ENCODE peak calls at places on chromosomes 3 and 15, in ten cellular contexts. One of them, this sample, is unnamed.

GRCh38 chr3:152104847-152105415 is 163.8 kb upstream of the MBNL1 start:
- DNase-seq in fibroblast of the conjunctiva: no peak
- DNase-seq in stimulated activated CD4-positive, alpha-beta T cell treated with anti-CD3 and anti-CD28 coated beads, Interleukin-2, amount 100 ng/mL, for 24 hours: no peak
- DNase-seq in NCI-H524: no peak
- DNase-seq in AG20443: no peak
- DNase-seq in neural crest cell: no peak
- DNase-seq in foreskin fibroblast: no peak
- DNase-seq in PC-3: no peak
- DNase-seq in hepatocyte: no peak
- DNase-seq in activated T-helper 1 cell treated with Interleukin-2 at 50 U/mL for 16 hours: no peak
- DNase-seq in this sample: no peak

GRCh38 chr15:23753248-23753647 is 66.1 kb upstream of the NDN start:
- DNase-seq in activated T-helper 1 cell treated with Interleukin-2 at 50 U/mL for 16 hours: no peak
- DNase-seq in PC-3: no peak
- DNase-seq in neural crest cell: no peak
- DNase-seq in stimulated activated CD4-positive, alpha-beta T cell treated with anti-CD3 and anti-CD28 coated beads, Interleukin-2, amount 100 ng/mL, for 24 hours: no peak
- DNase-seq in fibroblast of the conjunctiva: no peak
- DNase-seq in foreskin fibroblast: no peak
- DNase-seq in hepatocyte: no peak
- DNase-seq in NCI-H524: no peak
- DNase-seq in AG20443: no peak
- DNase-seq in this sample: no peak

GRCh38 chr3:159669753-159670152 is 318.9 kb upstream of the IL12A start:
- DNase-seq in foreskin fibroblast: no peak
- DNase-seq in neural crest cell: no peak
- DNase-seq in fibroblast of the conjunctiva: no peak
- DNase-seq in hepatocyte: peak
- DNase-seq in AG20443: no peak
- DNase-seq in PC-3: no peak
- DNase-seq in stimulated activated CD4-positive, alpha-beta T cell treated with anti-CD3 and anti-CD28 coated beads, Interleukin-2, amount 100 ng/mL, for 24 hours: no peak
- DNase-seq in activated T-helper 1 cell treated with Interleukin-2 at 50 U/mL for 16 hours: no peak
- DNase-seq in NCI-H524: no peak
- DNase-seq in this sample: no peak

GRCh38 chr3:54685213-54685612 is 242.6 kb downstream of the LRTM1 start:
- DNase-seq in NCI-H524: no peak
- DNase-seq in foreskin fibroblast: no peak
- DNase-seq in AG20443: no peak
- DNase-seq in hepatocyte: no peak
- DNase-seq in neural crest cell: no peak
- DNase-seq in fibroblast of the conjunctiva: no peak
- DNase-seq in activated T-helper 1 cell treated with Interleukin-2 at 50 U/mL for 16 hours: no peak
- DNase-seq in PC-3: no peak
- DNase-seq in stimulated activated CD4-positive, alpha-beta T cell treated with anti-CD3 and anti-CD28 coated beads, Interleukin-2, amount 100 ng/mL, for 24 hours: no peak
- DNase-seq in this sample: no peak

GRCh38 chr3:10926831-10927521 is 65.6 kb upstream of the SLC6A1 start:
- DNase-seq in fibroblast of the conjunctiva: no peak
- DNase-seq in NCI-H524: no peak
- DNase-seq in AG20443: peak
- DNase-seq in activated T-helper 1 cell treated with Interleukin-2 at 50 U/mL for 16 hours: no peak
- DNase-seq in PC-3: peak
- DNase-seq in stimulated activated CD4-positive, alpha-beta T cell treated with anti-CD3 and anti-CD28 coated beads, Interleukin-2, amount 100 ng/mL, for 24 hours: no peak
- DNase-seq in neural crest cell: no peak
- DNase-seq in foreskin fibroblast: no peak
- DNase-seq in hepatocyte: no peak
- DNase-seq in this sample: no peak

GRCh38 chr3:177885063-177885462 is 651.2 kb upstream of the KCNMB2 start:
- DNase-seq in neural crest cell: no peak
- DNase-seq in NCI-H524: no peak
- DNase-seq in AG20443: no peak
- DNase-seq in foreskin fibroblast: no peak
- DNase-seq in stimulated activated CD4-positive, alpha-beta T cell treated with anti-CD3 and anti-CD28 coated beads, Interleukin-2, amount 100 ng/mL, for 24 hours: no peak
- DNase-seq in PC-3: no peak
- DNase-seq in hepatocyte: no peak
- DNase-seq in fibroblast of the conjunctiva: no peak
- DNase-seq in activated T-helper 1 cell treated with Interleukin-2 at 50 U/mL for 16 hours: no peak
- DNase-seq in this sample: no peak

GRCh38 chr15:39969871-39970270 is 36.0 kb downstream of the EIF2AK4 start:
- DNase-seq in activated T-helper 1 cell treated with Interleukin-2 at 50 U/mL for 16 hours: no peak
- DNase-seq in NCI-H524: peak
- DNase-seq in fibroblast of the conjunctiva: peak
- DNase-seq in neural crest cell: no peak
- DNase-seq in AG20443: peak
- DNase-seq in stimulated activated CD4-positive, alpha-beta T cell treated with anti-CD3 and anti-CD28 coated beads, Interleukin-2, amount 100 ng/mL, for 24 hours: peak
- DNase-seq in PC-3: no peak
- DNase-seq in hepatocyte: no peak
- DNase-seq in foreskin fibroblast: peak
- DNase-seq in this sample: no peak

GRCh38 chr3:149198611-149199010 is 23.0 kb downstream of the CP start:
- DNase-seq in stimulated activated CD4-positive, alpha-beta T cell treated with anti-CD3 and anti-CD28 coated beads, Interleukin-2, amount 100 ng/mL, for 24 hours: no peak
- DNase-seq in fibroblast of the conjunctiva: no peak
- DNase-seq in activated T-helper 1 cell treated with Interleukin-2 at 50 U/mL for 16 hours: no peak
- DNase-seq in PC-3: no peak
- DNase-seq in AG20443: no peak
- DNase-seq in NCI-H524: no peak
- DNase-seq in foreskin fibroblast: peak
- DNase-seq in neural crest cell: no peak
- DNase-seq in hepatocyte: no peak
- DNase-seq in this sample: peak

GRCh38 chr3:13424111-13424844 is 4.2 kb upstream of the NUP210 start:
- DNase-seq in fibroblast of the conjunctiva: no peak
- DNase-seq in activated T-helper 1 cell treated with Interleukin-2 at 50 U/mL for 16 hours: no peak
- DNase-seq in PC-3: peak
- DNase-seq in stimulated activated CD4-positive, alpha-beta T cell treated with anti-CD3 and anti-CD28 coated beads, Interleukin-2, amount 100 ng/mL, for 24 hours: no peak
- DNase-seq in hepatocyte: no peak
- DNase-seq in foreskin fibroblast: no peak
- DNase-seq in NCI-H524: no peak
- DNase-seq in AG20443: no peak
- DNase-seq in neural crest cell: no peak
- DNase-seq in this sample: no peak

GRCh38 chr3:189049458-189050231 is 122.1 kb upstream of the TPRG1 start:
- DNase-seq in NCI-H524: no peak
- DNase-seq in AG20443: no peak
- DNase-seq in neural crest cell: no peak
- DNase-seq in fibroblast of the conjunctiva: no peak
- DNase-seq in PC-3: peak
- DNase-seq in activated T-helper 1 cell treated with Interleukin-2 at 50 U/mL for 16 hours: no peak
- DNase-seq in foreskin fibroblast: no peak
- DNase-seq in stimulated activated CD4-positive, alpha-beta T cell treated with anti-CD3 and anti-CD28 coated beads, Interleukin-2, amount 100 ng/mL, for 24 hours: peak
- DNase-seq in hepatocyte: no peak
- DNase-seq in this sample: peak

GRCh38 chr15:92848852-92849598 is 51.1 kb upstream of the CHD2 start:
- DNase-seq in NCI-H524: no peak
- DNase-seq in hepatocyte: no peak
- DNase-seq in neural crest cell: no peak
- DNase-seq in PC-3: no peak
- DNase-seq in AG20443: no peak
- DNase-seq in foreskin fibroblast: peak
- DNase-seq in activated T-helper 1 cell treated with Interleukin-2 at 50 U/mL for 16 hours: no peak
- DNase-seq in fibroblast of the conjunctiva: peak
- DNase-seq in stimulated activated CD4-positive, alpha-beta T cell treated with anti-CD3 and anti-CD28 coated beads, Interleukin-2, amount 100 ng/mL, for 24 hours: no peak
- DNase-seq in this sample: no peak

GRCh38 chr3:24373198-24373959 is 121.3 kb downstream of the THRB start:
- DNase-seq in foreskin fibroblast: no peak
- DNase-seq in PC-3: no peak
- DNase-seq in NCI-H524: no peak
- DNase-seq in fibroblast of the conjunctiva: no peak
- DNase-seq in neural crest cell: no peak
- DNase-seq in activated T-helper 1 cell treated with Interleukin-2 at 50 U/mL for 16 hours: no peak
- DNase-seq in hepatocyte: peak
- DNase-seq in stimulated activated CD4-positive, alpha-beta T cell treated with anti-CD3 and anti-CD28 coated beads, Interleukin-2, amount 100 ng/mL, for 24 hours: no peak
- DNase-seq in AG20443: no peak
- DNase-seq in this sample: no peak

GRCh38 chr3:124467980-124468902 is 262.0 kb upstream of the UMPS start:
- DNase-seq in AG20443: peak
- DNase-seq in stimulated activated CD4-positive, alpha-beta T cell treated with anti-CD3 and anti-CD28 coated beads, Interleukin-2, amount 100 ng/mL, for 24 hours: peak
- DNase-seq in hepatocyte: peak
- DNase-seq in fibroblast of the conjunctiva: peak
- DNase-seq in activated T-helper 1 cell treated with Interleukin-2 at 50 U/mL for 16 hours: no peak
- DNase-seq in neural crest cell: peak
- DNase-seq in NCI-H524: peak
- DNase-seq in foreskin fibroblast: peak
- DNase-seq in PC-3: peak
- DNase-seq in this sample: peak

GRCh38 chr3:17932372-17932771 is 189.9 kb upstream of the TBC1D5 start:
- DNase-seq in activated T-helper 1 cell treated with Interleukin-2 at 50 U/mL for 16 hours: no peak
- DNase-seq in AG20443: no peak
- DNase-seq in NCI-H524: no peak
- DNase-seq in neural crest cell: no peak
- DNase-seq in fibroblast of the conjunctiva: no peak
- DNase-seq in PC-3: no peak
- DNase-seq in hepatocyte: no peak
- DNase-seq in stimulated activated CD4-positive, alpha-beta T cell treated with anti-CD3 and anti-CD28 coated beads, Interleukin-2, amount 100 ng/mL, for 24 hours: no peak
- DNase-seq in foreskin fibroblast: no peak
- DNase-seq in this sample: no peak

This sample was measured in H1.